ENCODE peak calls at places on chromosome 19, in ten cellular contexts. G is K562, W is DND-41, M is right cardiac atrium, I is HCT116, R is lung, B is right lobe of liver, T is upper lobe of left lung, Z is A549, F is upper lobe of right lung. L is an unnamed sample.
A peak's percentile ranks its signal among the peaks of the same experiment; 100 is the strongest.

GRCh38 chr19:45222724-45223123 is 22.5 kb downstream of the EXOC3L2 start:
- ATAC-seq in G (no peak), W (no peak), M (no peak), I (no peak), R (no peak), B (no peak), T (no peak), Z (no peak), F (no peak), L (no peak)

GRCh38 chr19:19214892-19215291 is 3.1 kb downstream of the NCAN start:
- ATAC-seq in G (peak; percentile 90), W (peak; percentile 99), M (peak; percentile 58), I (peak; percentile 55), R (no peak), B (peak; percentile 40), T (peak; percentile 7), Z (peak; percentile 51), F (peak; percentile 57), L (no peak)

GRCh38 chr19:19463348-19464117 is 51.8 kb downstream of the TSSK6 start:
- ATAC-seq in G (no peak), W (no peak), M (peak; percentile 7), I (no peak), R (no peak), B (no peak), T (no peak), Z (no peak), F (peak; percentile 1), L (peak; percentile 46)

GRCh38 chr19:8075158-8076086 is 22.9 kb downstream of the CCL25 start:
- ATAC-seq in G (no peak), W (no peak), M (no peak), I (no peak), R (no peak), B (no peak), T (no peak), Z (no peak), F (no peak), L (no peak)

GRCh38 chr19:18912933-18913332 is 6.3 kb downstream of the COPE start:
- ATAC-seq in G (no peak), W (no peak), M (no peak), I (no peak), R (no peak), B (no peak), T (no peak), Z (no peak), F (no peak), L (no peak)

GRCh38 chr19:2663920-2664571 is 38.4 kb downstream of the GNG7 start:
- ATAC-seq in G (peak; percentile 52), W (no peak), M (peak; percentile 91), I (no peak), R (no peak), B (no peak), T (no peak), Z (no peak), F (peak; percentile 43), L (no peak)

GRCh38 chr19:43455321-43456113 is 9.9 kb downstream of the LYPD3 start:
- ATAC-seq in G (no peak), W (no peak), M (no peak), I (no peak), R (no peak), B (peak; percentile 48), T (no peak), Z (no peak), F (no peak), L (no peak)

GRCh38 chr19:54967611-54968010 is 1.4 kb downstream of the NLRP2 start:
- ATAC-seq in G (no peak), W (no peak), M (no peak), I (no peak), R (no peak), B (no peak), T (no peak), Z (no peak), F (no peak), L (no peak)

DNA sequence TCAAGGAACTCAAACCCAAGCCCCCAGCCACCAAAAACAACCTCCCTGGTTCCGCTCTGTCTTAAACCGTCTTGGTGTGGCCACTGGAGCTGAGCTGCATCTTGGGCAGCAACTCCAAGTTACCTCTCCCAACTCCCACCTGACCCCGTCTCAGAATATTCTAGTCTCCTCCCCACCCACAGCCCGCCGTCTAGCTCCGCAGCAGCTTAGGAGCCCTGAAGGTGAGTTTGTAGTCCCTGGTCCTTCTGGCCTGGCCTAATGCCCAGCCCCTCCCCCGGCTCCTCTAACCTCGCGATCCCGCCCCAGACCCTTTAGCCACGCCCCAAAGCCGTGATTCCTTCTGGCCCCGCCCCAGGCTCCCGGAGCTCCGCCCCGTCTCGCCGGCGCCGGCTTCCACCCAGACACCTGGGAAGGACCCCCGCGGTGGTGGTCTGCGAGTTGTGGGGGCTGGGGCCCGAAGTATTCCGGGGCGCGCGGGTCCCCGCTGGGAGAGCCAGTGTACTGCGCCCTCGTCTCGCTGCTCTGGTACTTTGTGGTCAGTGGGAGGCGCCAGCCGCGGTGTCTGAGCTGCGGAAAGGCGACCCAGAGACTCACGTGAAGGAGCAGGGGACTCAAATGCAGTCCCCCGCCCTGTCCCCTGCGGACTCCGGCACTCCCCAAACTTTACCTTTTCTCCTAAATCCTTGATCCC is 2.5 kb upstream of the LHB start:
- ATAC-seq in G (peak; percentile 87), W (peak; percentile 21), M (peak; percentile 75), I (peak; percentile 64), R (peak; percentile 37), B (peak; percentile 79), T (peak; percentile 84), Z (peak; percentile 73), F (peak; percentile 84), L (peak; percentile 24)
- H3K4me1 ChIP-seq in G (peaks cover 21% of the 10 kb centered on the region), W (peaks cover 3% of the 10 kb centered on the region), M (no peaks in the 10 kb centered on the region), I (peaks cover 31% of the 10 kb centered on the region), R (no peaks in the 10 kb centered on the region), B (no peaks in the 10 kb centered on the region), T (peaks cover 23% of the 10 kb centered on the region), Z (peaks cover 14% of the 10 kb centered on the region), F (peaks cover 26% of the 10 kb centered on the region), L (no peaks in the 10 kb centered on the region)

GRCh38 chr19:11769995-11770394 is 3.2 kb downstream of the ZNF441 start:
- ATAC-seq in G (no peak), W (no peak), M (no peak), I (no peak), R (no peak), B (no peak), T (no peak), Z (no peak), F (no peak), L (no peak)

GRCh38 chr19:11763611-11764010 is 3.2 kb upstream of the ZNF441 start:
- ATAC-seq in G (no peak), W (no peak), M (no peak), I (no peak), R (no peak), B (no peak), T (no peak), Z (no peak), F (no peak), L (no peak)

GRCh38 chr19:11763117-11763516 is 3.7 kb upstream of the ZNF441 start:
- ATAC-seq in G (no peak), W (no peak), M (no peak), I (no peak), R (no peak), B (no peak), T (no peak), Z (no peak), F (no peak), L (no peak)

GRCh38 chr19:11766597-11767591 is at the start of gene ZNF441:
- ATAC-seq in G (peak; percentile 99), W (peak; percentile 98), M (peak; percentile 100), I (peak; percentile 96), R (peak; percentile 97), B (peak; percentile 98), T (peak; percentile 99), Z (no peak), F (peak; percentile 99), L (peak; percentile 99)

DNA sequence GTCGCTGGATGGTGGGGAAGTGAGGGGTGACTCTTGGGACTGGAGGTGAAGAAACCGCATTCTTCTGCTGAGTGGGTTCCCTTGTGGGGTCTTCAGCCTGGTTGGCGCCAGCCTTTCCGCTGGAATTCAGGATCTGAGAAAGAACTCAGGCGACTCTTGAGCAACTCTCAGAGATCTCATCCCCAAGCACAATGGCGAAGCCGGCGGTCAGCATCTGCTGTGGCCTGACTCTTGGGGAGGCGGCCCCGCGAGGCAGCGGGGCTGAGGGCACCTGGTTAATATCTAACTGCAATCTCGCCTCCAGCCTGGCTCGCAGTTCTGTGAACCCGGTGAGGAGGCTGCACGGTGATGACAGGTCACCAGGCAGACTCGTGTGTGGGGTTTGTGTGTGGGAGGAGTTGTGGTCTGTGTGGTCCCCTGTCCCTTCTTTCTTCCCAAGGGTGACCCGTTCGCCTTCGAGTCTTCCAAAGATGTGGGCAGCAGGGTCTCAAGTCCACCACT is 883 bp downstream of the ZNF441 start:
- ATAC-seq in G (peak; percentile 36), W (no peak), M (peak; percentile 35), I (no peak), R (no peak), B (peak; percentile 66), T (peak; percentile 43), Z (no peak), F (peak; percentile 47), L (no peak)
- H3K4me3 ChIP-seq in G (peak overlapping the region; percentile 96), W (peak overlapping the region; percentile 49), M (peak overlapping the region; percentile 82), I (peak overlapping the region; percentile 56), R (peak overlapping the region; percentile 78), B (peak overlapping the region; percentile 86), T (peak overlapping the region; percentile 72), Z (no peak overlapping the region), F (peak overlapping the region; percentile 77), L (peak overlapping the region; percentile 74)

DNA sequence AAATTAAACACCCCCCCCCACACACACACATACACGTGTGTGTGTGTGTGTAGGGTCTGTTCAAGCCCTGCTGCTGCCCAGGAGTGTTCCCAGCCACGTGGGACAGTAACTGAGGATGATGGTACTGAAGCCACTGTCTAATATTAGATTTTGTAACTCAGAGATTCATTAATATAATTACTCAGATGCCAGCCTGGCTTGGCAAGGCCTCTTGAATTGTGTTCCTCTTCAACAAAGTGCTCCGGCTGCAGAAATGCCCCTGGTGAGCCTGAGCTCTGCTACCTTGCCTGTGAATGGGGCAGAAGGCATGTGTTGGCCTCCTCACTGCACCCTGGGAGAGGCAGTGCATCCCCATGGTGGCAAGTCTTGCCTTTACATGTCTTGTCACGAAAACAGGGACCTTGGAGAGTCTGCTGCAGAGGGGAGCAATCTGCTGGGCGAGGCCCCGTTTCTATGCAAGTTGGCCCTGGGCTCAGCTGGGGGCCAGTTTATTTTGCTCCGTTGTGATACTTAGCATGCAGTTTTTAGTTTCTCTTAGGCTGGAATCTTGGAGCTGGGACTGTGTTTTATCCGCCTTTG is 44.0 kb downstream of the NFIX start:
- ATAC-seq in G (no peak), W (no peak), M (no peak), I (no peak), R (no peak), B (no peak), T (no peak), Z (no peak), F (no peak), L (no peak)
- H3K4me1 ChIP-seq in G (peaks cover 2% of the 10 kb centered on the region), W (no peaks in the 10 kb centered on the region), M (peaks cover 61% of the 10 kb centered on the region), I (peaks cover 25% of the 10 kb centered on the region), R (peaks cover 28% of the 10 kb centered on the region), B (no peaks in the 10 kb centered on the region), T (peaks cover 89% of the 10 kb centered on the region), Z (peaks cover 17% of the 10 kb centered on the region), F (peaks cover 88% of the 10 kb centered on the region), L (peaks cover 26% of the 10 kb centered on the region)

DNA sequence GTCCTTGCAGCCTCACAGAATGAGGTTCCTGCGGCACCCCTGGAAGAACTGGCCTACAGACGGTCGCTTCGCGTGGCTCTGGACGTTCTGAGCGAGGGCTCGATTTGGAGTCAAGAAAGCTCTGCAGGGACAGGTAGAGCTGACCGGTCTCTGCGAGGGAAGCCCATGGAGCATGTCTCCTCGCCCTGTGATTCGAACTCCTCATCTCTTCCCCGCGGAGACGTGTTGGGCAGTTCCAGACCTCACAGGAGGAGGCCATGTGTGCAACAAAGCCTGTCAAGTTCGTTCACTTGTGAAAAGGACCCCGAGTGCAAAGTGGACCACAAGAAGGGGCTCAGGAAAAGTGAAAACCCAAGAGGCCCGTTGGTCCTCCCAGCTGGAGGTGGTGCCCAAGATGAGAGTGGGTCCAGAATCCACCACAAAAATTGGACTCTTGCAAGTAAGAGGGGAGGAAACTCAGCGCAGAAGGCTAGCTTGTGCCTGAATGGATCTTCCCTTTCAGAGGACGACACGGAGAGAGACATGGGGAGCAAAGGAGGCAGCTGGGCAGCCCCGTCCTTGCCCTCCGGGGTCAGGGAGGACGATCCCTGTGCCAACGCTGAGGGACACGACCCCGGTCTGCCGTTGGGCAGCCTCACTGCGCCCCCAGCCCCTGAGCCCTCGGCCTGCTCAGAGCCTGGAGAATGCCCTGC is 23.4 kb upstream of the NDUFS7 start:
- ATAC-seq in G (no peak), W (no peak), M (no peak), I (no peak), R (no peak), B (no peak), T (no peak), Z (no peak), F (no peak), L (no peak)
- H3K4me3 ChIP-seq in G (no peak overlapping the region), W (no peak overlapping the region), M (no peak overlapping the region), I (no peak overlapping the region), R (no peak overlapping the region), B (no peak overlapping the region), T (peak overlapping the region; percentile 27), Z (no peak overlapping the region), F (peak overlapping the region; percentile 31), L (peak overlapping the region; percentile 29)

L was measured in gastroesophageal sphincter.